ENCODE peak calls at places on chromosomes 13 and 19, in four cellular contexts. A, N, L and X are unnamed samples. For H3K9me1, the result is how much of the 10 kb centered on the place peaks cover.

GRCh38 chr13:32538234-32538620 is 368 bp downstream of the N4BP2L2 start:
- DNase-seq in A (no peak), N (peak), L (no peak), X (no peak)

GRCh38 chr19:39212377-39212742 is 8.3 kb upstream of the SYCN start:
- DNase-seq in A (no peak), N (no peak), L (no peak), X (peak)

GRCh38 chr19:45716314-45717130 is 14.2 kb downstream of the FBXO46 start:
- DNase-seq in A (no peak), N (no peak), L (peak), X (peak)

GRCh38 chr13:37225414-37226047 is 120.1 kb upstream of the CSNK1A1L start:
- DNase-seq in A (no peak), N (peak), L (no peak), X (no peak)

GRCh38 chr13:61277877-61278276 is 137.8 kb downstream of the PCDH20 start:
- DNase-seq in A (no peak), N (no peak), L (no peak), X (no peak)

GRCh38 chr19:55590621-55591020 is 8.7 kb downstream of the FIZ1 start:
- DNase-seq in A (no peak), N (no peak), L (no peak), X (peak)

GRCh38 chr13:74290324-74290773 is 156.1 kb upstream of the KLF12 start:
- DNase-seq in A (no peak), N (peak), L (peak), X (no peak)

GRCh38 chr13:24167666-24168391 is 7.3 kb downstream of the SPATA13 start:
- DNase-seq in A (no peak), N (no peak), L (no peak), X (no peak)

GRCh38 chr19:45593520-45593919 is 8.5 kb downstream of the GPR4 start:
- DNase-seq in A (no peak), N (no peak), L (no peak), X (no peak)

GRCh38 chr13:40589285-40590109 is 76.9 kb downstream of the FOXO1 start:
- DNase-seq in A (peak), N (no peak), L (peak), X (no peak)

GRCh38 chr19:40763963-40764362 is 11.4 kb upstream of the MIA start:
- DNase-seq in A (no peak), N (no peak), L (no peak), X (no peak)

GRCh38 chr19:14686411-14686810 is 3.4 kb upstream of the ZNF333 start:
- DNase-seq in A (no peak), N (peak), L (peak), X (no peak)

GRCh38 chr13:51715613-51716012 is 88.3 kb downstream of the DHRS12 start:
- DNase-seq in A (no peak), N (no peak), L (no peak), X (no peak)

GRCh38 chr19:4354282-4354681 is 10.9 kb downstream of the MPND start:
- DNase-seq in A (no peak), N (no peak), L (no peak), X (no peak)

GRCh38 chr13:85597790-85598500 is 201.3 kb downstream of the SLITRK6 start:
- DNase-seq in A (no peak), N (peak), L (no peak), X (no peak)

GRCh38 chr13:29099781-29100406 is 279.8 kb downstream of the MTUS2 start:
- DNase-seq in A (no peak), N (no peak), L (no peak), X (no peak)
- H3K9me1 ChIP-seq in A (under half), N (under half), L (under half), X (under half)

GRCh38 chr19:42115705-42116104 is 16.5 kb downstream of the POU2F2 start:
- DNase-seq in A (no peak), N (no peak), L (no peak), X (no peak)

GRCh38 chr19:42114412-42114811 is 17.8 kb downstream of the POU2F2 start:
- DNase-seq in A (no peak), N (no peak), L (no peak), X (no peak)

GRCh38 chr19:42116308-42117075 is 15.8 kb downstream of the POU2F2 start:
- DNase-seq in A (no peak), N (no peak), L (no peak), X (no peak)

GRCh38 chr19:42113641-42114348 is 18.5 kb downstream of the POU2F2 start:
- DNase-seq in A (peak), N (peak), L (peak), X (no peak)

DNA sequence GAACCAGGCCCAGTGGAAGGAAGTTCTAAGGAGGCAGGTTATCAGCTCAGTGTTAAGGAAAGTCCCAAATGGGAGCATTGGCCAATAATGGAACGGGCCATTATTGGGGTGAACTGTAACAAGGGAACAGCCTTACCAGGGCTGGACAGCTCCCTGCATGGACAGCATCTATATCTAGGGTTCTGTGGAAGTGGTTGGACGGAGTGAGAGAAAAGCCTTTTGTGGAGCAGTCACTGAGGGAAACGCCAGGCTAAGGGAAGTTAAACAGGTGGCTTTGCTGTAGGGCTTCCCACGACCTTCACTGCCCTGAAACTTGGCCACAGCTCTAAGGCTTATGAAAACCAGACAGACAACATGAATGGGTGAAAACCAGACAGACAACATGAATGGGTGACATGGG is 17.0 kb downstream of the POU2F2 start:
- DNase-seq in A (no peak), N (peak), L (peak), X (no peak)
- H3K27ac ChIP-seq in A (no peak), N (no peak), L (no peak), X (no peak)

GRCh38 chr13:98539655-98540054 is 37.3 kb downstream of the STK24 start:
- DNase-seq in A (no peak), N (no peak), L (no peak), X (no peak)
- H3K9me1 ChIP-seq in A (under half), N (under half), L (under half), X (under half)

DNA sequence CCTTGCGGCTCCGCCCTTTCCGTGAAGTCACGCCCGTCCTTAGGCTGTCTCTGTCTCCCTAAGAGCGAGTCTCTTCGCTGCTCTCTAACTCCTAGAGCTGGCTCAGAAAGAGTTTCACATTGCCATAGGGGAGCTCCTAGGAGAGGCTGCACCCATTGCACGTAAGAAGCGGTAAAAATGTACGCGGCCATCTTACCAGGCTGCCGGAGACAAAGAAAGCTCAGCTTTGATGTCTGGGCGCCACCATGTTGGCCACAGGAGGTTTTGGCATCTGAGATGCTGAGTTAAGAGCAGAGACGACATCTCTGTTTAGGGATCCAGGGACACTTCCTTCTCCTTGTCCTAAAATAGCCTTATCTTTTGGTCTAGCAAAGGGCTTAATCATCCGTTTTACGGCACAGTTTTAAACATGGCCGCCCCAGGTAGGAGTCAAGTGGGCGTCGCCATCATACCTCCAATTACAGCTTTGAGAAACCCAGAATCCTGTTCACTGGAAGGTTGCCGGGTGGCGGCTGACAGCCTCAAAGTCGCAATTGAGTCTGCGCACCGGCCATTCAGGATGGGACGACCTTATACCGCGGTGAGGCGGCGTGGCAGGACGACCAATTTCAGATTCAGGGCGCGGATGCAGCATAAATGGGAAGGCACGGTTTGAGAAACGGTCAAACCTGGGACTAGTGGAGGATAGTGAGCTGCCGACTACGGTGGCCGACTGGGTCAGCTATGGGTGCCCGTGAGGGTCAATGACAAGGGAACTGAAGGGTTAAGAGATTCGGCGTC is at the start of gene ZNF793:
- DNase-seq in A (peak), N (peak), L (peak), X (no peak)
- H3K27ac ChIP-seq in A (peak), N (peak), L (peak), X (no peak)

GRCh38 chr13:102033719-102034446 is 368.0 kb downstream of the FGF14 start:
- DNase-seq in A (no peak), N (no peak), L (no peak), X (no peak)
- H3K9me1 ChIP-seq in A (under half), N (under half), L (under half), X (under half)

GRCh38 chr13:33937373-33938087 is 119.6 kb downstream of the RFC3 start:
- DNase-seq in A (no peak), N (no peak), L (peak), X (no peak)

GRCh38 chr13:33940898-33941297 is 122.9 kb downstream of the RFC3 start:
- DNase-seq in A (peak), N (peak), L (peak), X (no peak)

GRCh38 chr13:33935969-33936368 is 118.0 kb downstream of the RFC3 start:
- DNase-seq in A (no peak), N (no peak), L (no peak), X (no peak)

GRCh38 chr13:33945477-33945876 is 127.5 kb downstream of the RFC3 start:
- DNase-seq in A (no peak), N (no peak), L (no peak), X (no peak)

DNA sequence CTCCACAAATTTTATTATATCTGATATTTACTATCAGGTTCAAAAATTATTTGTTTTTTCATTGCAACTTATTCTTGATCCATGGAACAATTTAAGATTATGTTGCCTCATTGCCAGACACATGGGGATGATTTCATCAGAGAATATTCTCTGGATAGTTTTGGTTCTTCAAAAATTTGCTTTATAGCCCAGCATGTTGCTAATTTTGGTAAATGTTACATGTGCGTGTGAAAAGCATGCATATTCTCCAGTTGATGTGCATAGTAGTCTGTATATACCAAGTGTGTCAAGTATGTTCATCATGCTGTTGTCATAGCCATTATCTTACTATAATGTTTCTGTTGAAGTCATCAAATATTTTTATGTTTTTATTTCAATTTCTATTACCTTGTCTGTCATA is 122.3 kb downstream of the RFC3 start:
- DNase-seq in A (no peak), N (no peak), L (no peak), X (no peak)
- H3K27ac ChIP-seq in A (peak), N (no peak), L (no peak), X (no peak)

DNA sequence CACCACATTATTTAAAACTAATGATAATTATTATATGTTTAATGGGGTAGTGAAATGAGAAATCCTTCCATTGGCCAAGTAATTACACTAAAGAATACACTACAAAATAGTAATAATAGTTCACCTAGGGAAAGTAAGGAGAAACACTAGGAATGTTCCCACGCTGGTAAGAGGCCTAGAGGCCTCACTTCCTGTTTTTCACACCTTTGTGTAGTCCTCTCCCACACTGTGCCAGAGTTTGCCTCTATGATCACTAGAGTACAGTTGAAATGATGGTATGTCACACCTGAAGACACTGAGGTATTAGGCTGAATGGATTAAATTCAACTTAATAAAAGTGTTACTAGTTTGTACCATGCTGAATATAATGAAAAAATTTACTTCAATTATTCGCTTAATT is 1348.0 kb upstream of the ATXN8OS start:
- DNase-seq in A (no peak), N (no peak), L (no peak), X (no peak)
- H3K9me1 ChIP-seq in A (under half), N (under half), L (under half), X (under half)